ENCODE peak calls at places on chromosomes 5 and 9, in four cellular contexts. M is heart right ventricle; K is CD8-positive, alpha-beta memory T cell; P is lower lobe of right lung. S is an unnamed sample.

GRCh38 chr5:140648132-140648432 is 453 bp downstream of the IK start:
- DNase-seq in M (no peak), K (no peak), P (no peak), S (no peak)

GRCh38 chr9:6761306-6761705 is 3.5 kb downstream of the KDM4C start:
- DNase-seq in M (no peak), K (no peak), P (no peak), S (no peak)

GRCh38 chr9:108565651-108566378 is 290.0 kb downstream of the ACTL7B start:
- DNase-seq in M (no peak), K (no peak), P (no peak), S (no peak)

GRCh38 chr9:86732514-86732913 is 214.8 kb downstream of the GAS1 start:
- DNase-seq in M (no peak), K (no peak), P (no peak), S (no peak)

GRCh38 chr9:14924821-14925220 is 14.6 kb upstream of the FREM1 start:
- DNase-seq in M (no peak), K (no peak), P (no peak), S (no peak)

GRCh38 chr9:137199411-137200121 is 975 bp downstream of the TPRN start:
- DNase-seq in M (no peak), K (no peak), P (no peak), S (no peak)

GRCh38 chr5:176355400-176356178 is 6.0 kb downstream of the KIAA1191 start:
- DNase-seq in M (no peak), K (no peak), P (no peak), S (no peak)

GRCh38 chr9:122179054-122179689 is 19.5 kb downstream of the MORN5 start:
- DNase-seq in M (no peak), K (no peak), P (no peak), S (no peak)

GRCh38 chr5:17302590-17302989 is 85.2 kb downstream of the BASP1 start:
- DNase-seq in M (no peak), K (no peak), P (no peak), S (no peak)

GRCh38 chr5:74392698-74393431 is 247.7 kb downstream of the ENC1 start:
- DNase-seq in M (no peak), K (no peak), P (no peak), S (no peak)

GRCh38 chr5:179421156-179421895 is 76.1 kb upstream of the ADAMTS2 start:
- DNase-seq in M (no peak), K (no peak), P (no peak), S (no peak)

GRCh38 chr9:134602547-134603362 is 38.8 kb upstream of the COL5A1 start:
- DNase-seq in M (no peak), K (no peak), P (peak; percentile 46), S (no peak)

GRCh38 chr5:59358497-59358896 is 535.0 kb downstream of the PDE4D start:
- DNase-seq in M (no peak), K (no peak), P (no peak), S (peak; percentile 24)

GRCh38 chr9:134390537-134390936 is 64.3 kb downstream of the RXRA start:
- DNase-seq in M (no peak), K (peak; percentile 80), P (no peak), S (no peak)

GRCh38 chr5:77855369-77855768 is 79.2 kb upstream of the TBCA start:
- DNase-seq in M (no peak), K (no peak), P (no peak), S (no peak)
- H3K27me3 ChIP-seq in M (peaks cover 15% of the 10 kb centered on the region), K (no peaks in the 10 kb centered on the region), P (peaks cover 27% of the 10 kb centered on the region), S (peaks cover 26% of the 10 kb centered on the region)

GRCh38 chr5:167250996-167251395 is 1040.4 kb upstream of the WWC1 start:
- DNase-seq in M (no peak), K (no peak), P (no peak), S (no peak)

GRCh38 chr5:167261309-167262100 is 1029.9 kb upstream of the WWC1 start:
- DNase-seq in M (no peak), K (no peak), P (no peak), S (no peak)

GRCh38 chr5:167254150-167254549 is 1037.3 kb upstream of the WWC1 start:
- DNase-seq in M (no peak), K (no peak), P (no peak), S (no peak)

DNA sequence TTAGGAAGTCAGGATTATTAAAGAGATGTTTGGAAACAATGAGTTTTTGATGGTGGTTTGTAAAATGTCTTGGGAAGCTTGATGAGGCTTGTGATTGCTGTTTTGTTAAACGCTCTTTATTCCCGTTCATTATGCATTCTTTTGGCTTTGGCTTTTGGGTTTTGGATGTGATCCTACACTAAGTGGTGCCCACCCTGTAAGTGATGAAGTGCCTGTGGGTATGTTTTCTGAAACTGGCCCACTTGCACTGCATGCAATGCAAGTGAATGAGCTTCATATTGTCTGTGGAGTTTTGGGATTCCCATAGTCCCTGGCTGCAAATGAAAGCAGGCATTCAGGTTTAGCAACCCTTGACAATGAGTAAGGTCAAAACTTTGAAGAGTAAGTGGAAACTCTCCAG is 1035.5 kb upstream of the WWC1 start:
- DNase-seq in M (no peak), K (no peak), P (no peak), S (no peak)
- H3K4me1 ChIP-seq in M (no peaks in the 10 kb centered on the region), K (no peaks in the 10 kb centered on the region), P (no peaks in the 10 kb centered on the region), S (no peaks in the 10 kb centered on the region)

GRCh38 chr5:98921947-98922508 is 6.8 kb downstream of the CHD1 start:
- DNase-seq in M (no peak), K (no peak), P (no peak), S (no peak)
- H3K36me3 ChIP-seq in M (no peaks in the 10 kb centered on the region), K (peaks cover 16% of the 10 kb centered on the region), P (peaks cover 71% of the 10 kb centered on the region), S (peaks cover 44% of the 10 kb centered on the region)

GRCh38 chr5:5675511-5675910 is 253.0 kb downstream of the ICE1 start:
- DNase-seq in M (no peak), K (no peak), P (no peak), S (no peak)
- H3K27me3 ChIP-seq in M (no peaks in the 10 kb centered on the region), K (no peaks in the 10 kb centered on the region), P (no peaks in the 10 kb centered on the region), S (no peaks in the 10 kb centered on the region)

GRCh38 chr9:130209422-130209821 is 37.2 kb downstream of the NCS1 start:
- DNase-seq in M (no peak), K (no peak), P (no peak), S (no peak)
- H3K4me1 ChIP-seq in M (no peaks in the 10 kb centered on the region), K (no peaks in the 10 kb centered on the region), P (no peaks in the 10 kb centered on the region), S (no peaks in the 10 kb centered on the region)

DNA sequence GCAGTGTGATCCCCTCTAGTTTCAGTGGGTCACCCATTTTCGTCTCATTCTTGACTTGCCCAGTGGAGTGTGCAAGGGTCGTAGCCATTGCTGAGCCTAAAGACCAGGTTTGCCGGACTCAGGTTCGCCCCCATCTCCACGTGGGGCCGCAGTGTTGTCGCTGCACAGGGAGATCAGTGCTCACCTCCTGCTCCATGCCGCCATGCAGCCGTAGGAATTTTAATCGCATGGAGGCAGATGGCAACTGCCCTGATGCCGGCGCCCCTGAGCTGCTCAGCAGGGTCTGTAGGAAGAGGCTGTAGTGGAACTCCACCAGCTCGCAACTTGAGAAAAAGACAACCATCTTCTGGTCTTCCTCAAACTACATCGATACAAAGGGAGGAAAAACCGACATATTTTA is 24.1 kb downstream of the DDX31 start:
- DNase-seq in M (no peak), K (no peak), P (no peak), S (no peak)
- H3K36me3 ChIP-seq in M (no peaks in the 10 kb centered on the region), K (peaks cover 56% of the 10 kb centered on the region), P (peaks cover 94% of the 10 kb centered on the region), S (peaks cover 98% of the 10 kb centered on the region)

GRCh38 chr5:128237000-128237399 is 153.4 kb downstream of the SLC12A2 start:
- DNase-seq in M (no peak), K (no peak), P (no peak), S (no peak)
- H3K27me3 ChIP-seq in M (no peaks in the 10 kb centered on the region), K (no peaks in the 10 kb centered on the region), P (peaks cover 5% of the 10 kb centered on the region), S (peaks cover 7% of the 10 kb centered on the region)

DNA sequence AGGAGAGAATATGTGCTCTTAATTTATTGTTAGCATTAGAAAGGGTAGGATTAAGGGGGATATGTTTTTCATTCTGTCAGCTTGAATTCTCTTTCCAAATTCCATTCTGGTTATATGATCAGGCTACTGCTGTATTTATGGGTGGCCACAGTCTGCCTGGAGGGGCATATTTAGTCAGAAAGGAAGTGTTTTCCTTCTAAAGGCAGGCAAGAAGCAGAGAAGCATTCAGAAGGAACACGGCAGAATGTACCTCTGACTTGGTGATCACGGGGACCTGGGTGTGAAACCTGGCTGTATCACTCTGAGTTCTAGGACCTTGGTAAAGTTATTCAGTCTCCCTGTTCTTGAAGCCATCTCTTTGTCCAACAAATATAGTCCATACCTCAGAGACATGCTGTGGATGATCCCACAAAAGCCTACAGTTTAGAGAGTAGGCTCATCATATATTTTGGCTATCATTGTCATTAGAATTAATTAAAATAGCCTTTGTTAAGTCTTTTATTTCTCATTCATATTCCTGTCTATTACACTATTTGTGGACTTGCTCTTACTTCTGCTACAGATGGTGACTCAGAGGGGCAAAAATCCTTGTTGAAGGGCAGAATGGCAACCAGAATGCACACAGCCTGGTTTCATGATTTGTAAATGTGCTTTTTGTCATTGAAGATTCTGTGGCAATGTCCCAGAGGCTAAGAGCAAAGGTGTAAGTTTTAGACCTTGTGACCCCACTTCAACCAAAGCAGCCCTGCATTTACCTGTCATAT is 2.7 kb downstream of the TNC start:
- DNase-seq in M (no peak), K (no peak), P (no peak), S (no peak)
- H3K4me1 ChIP-seq in M (no peaks in the 10 kb centered on the region), K (no peaks in the 10 kb centered on the region), P (peaks cover 19% of the 10 kb centered on the region), S (peaks cover 17% of the 10 kb centered on the region)

GRCh38 chr5:151048526-151048925 is 28.1 kb downstream of the GPX3 start:
- DNase-seq in M (no peak), K (no peak), P (no peak), S (no peak)

GRCh38 chr5:151052834-151053233 is 28.0 kb downstream of the TNIP1 start:
- DNase-seq in M (no peak), K (no peak), P (no peak), S (no peak)

GRCh38 chr5:151053796-151054490 is 26.9 kb downstream of the TNIP1 start:
- DNase-seq in M (no peak), K (no peak), P (no peak), S (no peak)

GRCh38 chr5:151051931-151052608 is 28.8 kb downstream of the TNIP1 start:
- DNase-seq in M (no peak), K (no peak), P (no peak), S (no peak)

DNA sequence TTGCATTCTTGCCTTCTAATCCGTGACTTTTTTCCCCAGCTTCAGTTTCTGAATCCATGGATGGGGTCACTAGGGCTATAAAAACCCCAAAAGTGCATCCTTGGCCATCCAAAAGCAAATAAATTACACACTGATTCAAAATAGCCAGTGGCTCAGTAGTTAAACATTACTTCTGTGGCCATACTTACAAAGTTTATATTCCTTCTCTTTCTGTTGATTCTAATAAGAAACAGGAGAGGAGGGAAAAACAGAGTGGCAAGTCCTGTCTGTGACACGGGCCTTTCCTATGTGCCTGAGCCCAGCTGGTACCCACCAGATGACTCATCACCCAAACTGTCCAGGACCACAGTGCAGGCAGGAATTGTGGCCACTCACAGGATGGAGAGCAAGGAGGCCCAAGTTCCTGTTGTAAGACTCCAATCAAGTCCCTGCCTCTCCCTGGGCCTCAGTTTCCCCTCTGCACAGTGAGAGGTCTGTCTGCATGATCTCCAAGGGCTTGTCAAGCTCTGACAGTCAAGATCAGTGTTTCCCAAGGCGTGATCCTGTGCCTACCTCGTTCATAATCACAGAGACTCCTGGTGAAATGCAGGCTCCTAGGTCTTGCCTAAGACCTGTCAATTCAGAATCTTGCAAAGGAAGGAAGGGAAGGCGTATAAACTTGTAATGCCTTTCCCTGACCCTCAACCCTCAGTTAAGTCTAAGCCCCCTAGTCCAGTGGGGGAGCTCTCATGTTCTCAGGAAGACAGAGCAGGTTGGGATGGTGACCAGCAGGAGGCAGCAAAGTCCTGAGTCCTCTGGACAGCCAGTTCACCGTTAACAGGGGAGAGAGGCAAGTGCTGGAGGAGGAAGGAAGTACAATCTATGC is 29.5 kb downstream of the TNIP1 start:
- DNase-seq in M (peak; percentile 81), K (peak; percentile 57), P (peak; percentile 86), S (peak; percentile 81)
- H3K36me3 ChIP-seq in M (no peaks in the 10 kb centered on the region), K (peaks cover 73% of the 10 kb centered on the region), P (peaks cover 96% of the 10 kb centered on the region), S (peaks cover 82% of the 10 kb centered on the region)